ENCODE peak calls at places on chromosomes 1 and 21, in nine cellular contexts. T is lung microvascular endothelial cell; R is stimulated activated naive CD4-positive, alpha-beta T cell treated with Interleukin-2 at 50 U/mL for 16 hours; D is heart right ventricle; P is activated naive CD4-positive, alpha-beta T cell treated with Interleukin-2 at 50 U/mL for 16 hours; S is lower lobe of right lung; U is kidney tubule cell; G is H9; Q is coronary artery. B is an unnamed sample.

GRCh38 chr21:38914531-38915385 is 109.0 kb downstream of the ETS2 start:
- DNase-seq in T (no peak), R (no peak), D (no peak), P (no peak), S (no peak), U (no peak), G (peak), Q (no peak), B (no peak)

GRCh38 chr1:159205225-159205624 is 550 bp downstream of the ACKR1 start:
- DNase-seq in T (no peak), R (no peak), D (no peak), P (no peak), S (no peak), U (no peak), G (peak), Q (no peak), B (no peak)

GRCh38 chr1:12159826-12160225 is 7.0 kb upstream of the TNFRSF1B start:
- DNase-seq in T (no peak), R (peak), D (no peak), P (peak), S (no peak), U (peak), G (no peak), Q (no peak), B (no peak)

GRCh38 chr1:169680377-169681019 is 30.9 kb downstream of the SELL start:
- DNase-seq in T (no peak), R (peak), D (no peak), P (peak), S (no peak), U (peak), G (no peak), Q (no peak), B (no peak)

GRCh38 chr1:172308148-172308547 is 112.3 kb upstream of the C1orf105 start:
- DNase-seq in T (no peak), R (no peak), D (no peak), P (no peak), S (no peak), U (no peak), G (no peak), Q (no peak), B (no peak)

GRCh38 chr1:203075249-203076030 is 10.4 kb downstream of the MYOG start:
- DNase-seq in T (no peak), R (no peak), D (no peak), P (no peak), S (no peak), U (no peak), G (no peak), Q (no peak), B (no peak)

GRCh38 chr1:152110365-152110859 is 4.8 kb downstream of the TCHH start:
- DNase-seq in T (no peak), R (peak), D (peak), P (peak), S (peak), U (peak), G (peak), Q (no peak), B (no peak)

GRCh38 chr1:233723387-233723786 is 109.5 kb downstream of the KCNK1 start:
- DNase-seq in T (no peak), R (no peak), D (peak), P (no peak), S (no peak), U (no peak), G (no peak), Q (no peak), B (no peak)

GRCh38 chr1:65247419-65248359 is 61.7 kb upstream of the DNAJC6 start:
- DNase-seq in T (peak), R (no peak), D (no peak), P (no peak), S (no peak), U (peak), G (no peak), Q (no peak), B (no peak)

GRCh38 chr1:226937940-226938725 is 2.0 kb upstream of the COQ8A start:
- DNase-seq in T (no peak), R (no peak), D (no peak), P (no peak), S (no peak), U (no peak), G (no peak), Q (peak), B (no peak)

GRCh38 chr1:156586892-156587477 is 4.6 kb upstream of the NAXE start:
- DNase-seq in T (no peak), R (no peak), D (no peak), P (no peak), S (no peak), U (no peak), G (no peak), Q (no peak), B (no peak)

GRCh38 chr1:217944550-217944949 is 313.4 kb downstream of the SPATA17 start:
- DNase-seq in T (no peak), R (no peak), D (no peak), P (no peak), S (no peak), U (no peak), G (no peak), Q (no peak), B (no peak)

B was measured in tibial nerve.